ENCODE peak calls at places on chromosomes 12 and 14, in six cellular contexts. One of them, this sample, is unnamed.

GRCh38 chr12:4991373-4991772 is 52.3 kb upstream of the KCNA5 start:
- DNase-seq in A549: no peak
- DNase-seq in vagina: no peak
- DNase-seq in adrenal gland: no peak
- DNase-seq in esophagus squamous epithelium: no peak
- DNase-seq in gastrocnemius medialis: no peak
- DNase-seq in this sample: no peak

GRCh38 chr14:53946071-53946403 is 10.6 kb downstream of the BMP4 start:
- DNase-seq in gastrocnemius medialis: no peak
- DNase-seq in vagina: no peak
- DNase-seq in esophagus squamous epithelium: no peak
- DNase-seq in A549: no peak
- DNase-seq in adrenal gland: no peak
- DNase-seq in this sample: no peak

GRCh38 chr14:22829661-22830328 is at the start of gene MRPL52:
- DNase-seq in esophagus squamous epithelium: peak; percentile 60
- DNase-seq in A549: peak; percentile 90
- DNase-seq in gastrocnemius medialis: peak; percentile 86
- DNase-seq in adrenal gland: peak; percentile 94
- DNase-seq in vagina: no peak
- DNase-seq in this sample: peak; percentile 90

GRCh38 chr12:2013527-2014223 is 9.4 kb upstream of the DCP1B start:
- DNase-seq in vagina: no peak
- DNase-seq in adrenal gland: peak; percentile 88
- DNase-seq in A549: no peak
- DNase-seq in gastrocnemius medialis: no peak
- DNase-seq in esophagus squamous epithelium: no peak
- DNase-seq in this sample: peak; percentile 83

GRCh38 chr14:50342211-50343080 is 30.3 kb downstream of the DMAC2L start:
- DNase-seq in gastrocnemius medialis: peak; percentile 47
- DNase-seq in esophagus squamous epithelium: no peak
- DNase-seq in A549: peak; percentile 57
- DNase-seq in adrenal gland: peak; percentile 92
- DNase-seq in vagina: no peak
- DNase-seq in this sample: peak; percentile 58

GRCh38 chr14:96756745-96757144 is 40.4 kb upstream of the VRK1 start:
- DNase-seq in adrenal gland: peak; percentile 2
- DNase-seq in gastrocnemius medialis: no peak
- DNase-seq in esophagus squamous epithelium: no peak
- DNase-seq in A549: no peak
- DNase-seq in vagina: no peak
- DNase-seq in this sample: no peak

GRCh38 chr12:48973992-48974673 is 2.6 kb upstream of the WNT10B start:
- DNase-seq in gastrocnemius medialis: peak; percentile 39
- DNase-seq in adrenal gland: peak; percentile 73
- DNase-seq in vagina: no peak
- DNase-seq in esophagus squamous epithelium: no peak
- DNase-seq in A549: peak; percentile 56
- DNase-seq in this sample: no peak

GRCh38 chr12:8912910-8913309 is 1.4 kb upstream of the PHC1 start:
- DNase-seq in adrenal gland: no peak
- DNase-seq in gastrocnemius medialis: no peak
- DNase-seq in esophagus squamous epithelium: no peak
- DNase-seq in vagina: no peak
- DNase-seq in A549: peak; percentile 26
- DNase-seq in this sample: no peak

GRCh38 chr14:20631023-20631820 is 10.3 kb downstream of the OR6S1 start:
- DNase-seq in gastrocnemius medialis: no peak
- DNase-seq in vagina: no peak
- DNase-seq in adrenal gland: peak; percentile 72
- DNase-seq in A549: peak; percentile 82
- DNase-seq in esophagus squamous epithelium: no peak
- DNase-seq in this sample: peak; percentile 70

GRCh38 chr12:9810721-9811120 is 16.6 kb upstream of the KLRF1 start:
- DNase-seq in A549: no peak
- DNase-seq in esophagus squamous epithelium: no peak
- DNase-seq in adrenal gland: no peak
- DNase-seq in vagina: no peak
- DNase-seq in gastrocnemius medialis: no peak
- DNase-seq in this sample: no peak

GRCh38 chr12:130514149-130514551 is 176.5 kb downstream of the PIWIL1 start:
- DNase-seq in vagina: no peak
- DNase-seq in gastrocnemius medialis: no peak
- DNase-seq in esophagus squamous epithelium: no peak
- DNase-seq in adrenal gland: no peak
- DNase-seq in A549: no peak
- DNase-seq in this sample: no peak

GRCh38 chr14:51652168-51653095 is 722 bp downstream of the FRMD6 start:
- DNase-seq in gastrocnemius medialis: peak; percentile 16
- DNase-seq in esophagus squamous epithelium: no peak
- DNase-seq in adrenal gland: peak; percentile 58
- DNase-seq in vagina: no peak
- DNase-seq in A549: no peak
- DNase-seq in this sample: peak; percentile 65

GRCh38 chr12:112851024-112851777 is 55.6 kb upstream of the OAS1 start:
- DNase-seq in adrenal gland: no peak
- DNase-seq in A549: no peak
- DNase-seq in gastrocnemius medialis: no peak
- DNase-seq in esophagus squamous epithelium: no peak
- DNase-seq in vagina: peak; percentile 52
- DNase-seq in this sample: no peak

GRCh38 chr12:10392394-10392930 is 2.6 kb upstream of the KLRK1 start:
- DNase-seq in A549: peak; percentile 69
- DNase-seq in adrenal gland: peak; percentile 78
- DNase-seq in esophagus squamous epithelium: no peak
- DNase-seq in vagina: no peak
- DNase-seq in gastrocnemius medialis: peak; percentile 76
- DNase-seq in this sample: no peak

GRCh38 chr12:19223018-19223417 is 93.5 kb downstream of the PLEKHA5 start:
- DNase-seq in esophagus squamous epithelium: no peak
- DNase-seq in gastrocnemius medialis: no peak
- DNase-seq in A549: peak; percentile 37
- DNase-seq in vagina: no peak
- DNase-seq in adrenal gland: no peak
- DNase-seq in this sample: no peak

GRCh38 chr12:130838284-130838950 is 633 bp downstream of the STX2 start:
- DNase-seq in esophagus squamous epithelium: no peak
- DNase-seq in A549: peak; percentile 37
- DNase-seq in gastrocnemius medialis: peak; percentile 22
- DNase-seq in adrenal gland: no peak
- DNase-seq in vagina: no peak
- DNase-seq in this sample: peak; percentile 23

GRCh38 chr12:111991535-111991934 is 21.4 kb downstream of the TMEM116 start:
- DNase-seq in gastrocnemius medialis: no peak
- DNase-seq in A549: no peak
- DNase-seq in vagina: no peak
- DNase-seq in esophagus squamous epithelium: no peak
- DNase-seq in adrenal gland: no peak
- DNase-seq in this sample: no peak

GRCh38 chr12:76706099-76706498 is 57.8 kb upstream of the ZDHHC17 start:
- DNase-seq in esophagus squamous epithelium: no peak
- DNase-seq in A549: no peak
- DNase-seq in vagina: no peak
- DNase-seq in adrenal gland: no peak
- DNase-seq in gastrocnemius medialis: no peak
- DNase-seq in this sample: no peak

GRCh38 chr14:48925184-48925583 is 661.0 kb downstream of the RPS29 start:
- DNase-seq in esophagus squamous epithelium: no peak
- DNase-seq in gastrocnemius medialis: no peak
- DNase-seq in vagina: no peak
- DNase-seq in adrenal gland: no peak
- DNase-seq in A549: no peak
- DNase-seq in this sample: no peak

GRCh38 chr12:51591020-51591901 is at the start of gene SCN8A:
- DNase-seq in gastrocnemius medialis: no peak
- DNase-seq in adrenal gland: peak; percentile 70
- DNase-seq in A549: peak; percentile 61
- DNase-seq in esophagus squamous epithelium: no peak
- DNase-seq in vagina: no peak
- DNase-seq in this sample: peak; percentile 14

GRCh38 chr14:106790189-106791036 is 1264.0 kb downstream of the TMEM121 start:
- DNase-seq in vagina: no peak
- DNase-seq in gastrocnemius medialis: no peak
- DNase-seq in adrenal gland: peak; percentile 69
- DNase-seq in esophagus squamous epithelium: no peak
- DNase-seq in A549: peak; percentile 57
- DNase-seq in this sample: no peak

GRCh38 chr12:47903927-47904646 is 707 bp downstream of the VDR start:
- DNase-seq in A549: peak; percentile 25
- DNase-seq in esophagus squamous epithelium: no peak
- DNase-seq in gastrocnemius medialis: peak; percentile 66
- DNase-seq in adrenal gland: peak; percentile 80
- DNase-seq in vagina: no peak
- DNase-seq in this sample: peak; percentile 46

GRCh38 chr12:54431911-54432814 is 13.1 kb upstream of the ITGA5 start:
- DNase-seq in vagina: no peak
- DNase-seq in esophagus squamous epithelium: no peak
- DNase-seq in adrenal gland: peak; percentile 90
- DNase-seq in A549: peak; percentile 70
- DNase-seq in gastrocnemius medialis: peak; percentile 50
- DNase-seq in this sample: peak; percentile 88

GRCh38 chr14:35050652-35051051 is 4.6 kb downstream of the FAM177A1 start:
- DNase-seq in vagina: no peak
- DNase-seq in A549: peak; percentile 81
- DNase-seq in adrenal gland: no peak
- DNase-seq in gastrocnemius medialis: peak; percentile 47
- DNase-seq in esophagus squamous epithelium: no peak
- DNase-seq in this sample: no peak

GRCh38 chr12:85963322-85963721 is 89.2 kb downstream of the NTS start:
- DNase-seq in A549: no peak
- DNase-seq in adrenal gland: no peak
- DNase-seq in esophagus squamous epithelium: no peak
- DNase-seq in gastrocnemius medialis: no peak
- DNase-seq in vagina: no peak
- DNase-seq in this sample: no peak

GRCh38 chr14:72558721-72559120 is 335.2 kb downstream of the DPF3 start:
- DNase-seq in adrenal gland: no peak
- DNase-seq in vagina: no peak
- DNase-seq in esophagus squamous epithelium: no peak
- DNase-seq in A549: no peak
- DNase-seq in gastrocnemius medialis: no peak
- DNase-seq in this sample: no peak

GRCh38 chr12:48084066-48084465 is 21.8 kb downstream of the SENP1 start:
- DNase-seq in gastrocnemius medialis: no peak
- DNase-seq in adrenal gland: no peak
- DNase-seq in esophagus squamous epithelium: no peak
- DNase-seq in A549: peak; percentile 34
- DNase-seq in vagina: no peak
- DNase-seq in this sample: no peak

GRCh38 chr12:110403146-110403974 is at the start of gene ANAPC7:
- DNase-seq in adrenal gland: peak; percentile 96
- DNase-seq in gastrocnemius medialis: peak; percentile 90
- DNase-seq in vagina: no peak
- DNase-seq in esophagus squamous epithelium: peak; percentile 37
- DNase-seq in A549: peak; percentile 96
- DNase-seq in this sample: peak; percentile 89

GRCh38 chr12:110403975-110404675 is 617 bp upstream of the ANAPC7 start:
- DNase-seq in vagina: no peak
- DNase-seq in adrenal gland: peak; percentile 76
- DNase-seq in gastrocnemius medialis: peak; percentile 69
- DNase-seq in esophagus squamous epithelium: no peak
- DNase-seq in A549: peak; percentile 86
- DNase-seq in this sample: peak; percentile 64
- TF ChIP-seq POLR2A in vagina: no peak
- TF ChIP-seq POLR2A in adrenal gland: no peak
- TF ChIP-seq POLR2A in gastrocnemius medialis: no peak
- TF ChIP-seq POLR2A in esophagus squamous epithelium: no peak
- TF ChIP-seq POLR2A in A549: no peak
- TF ChIP-seq POLR2A in this sample: no peak

GRCh38 chr12:95368931-95369330 is 105.0 kb upstream of the METAP2 start:
- DNase-seq in A549: no peak
- DNase-seq in esophagus squamous epithelium: no peak
- DNase-seq in adrenal gland: no peak
- DNase-seq in vagina: no peak
- DNase-seq in gastrocnemius medialis: no peak
- DNase-seq in this sample: no peak
- H3K4me1 ChIP-seq in A549: no peaks in the 10 kb centered on the region
- H3K4me1 ChIP-seq in esophagus squamous epithelium: no peaks in the 10 kb centered on the region
- H3K4me1 ChIP-seq in adrenal gland: no peaks in the 10 kb centered on the region
- H3K4me1 ChIP-seq in vagina: no peaks in the 10 kb centered on the region
- H3K4me1 ChIP-seq in gastrocnemius medialis: no peaks in the 10 kb centered on the region
- H3K4me1 ChIP-seq in this sample: no peaks in the 10 kb centered on the region

DNA sequence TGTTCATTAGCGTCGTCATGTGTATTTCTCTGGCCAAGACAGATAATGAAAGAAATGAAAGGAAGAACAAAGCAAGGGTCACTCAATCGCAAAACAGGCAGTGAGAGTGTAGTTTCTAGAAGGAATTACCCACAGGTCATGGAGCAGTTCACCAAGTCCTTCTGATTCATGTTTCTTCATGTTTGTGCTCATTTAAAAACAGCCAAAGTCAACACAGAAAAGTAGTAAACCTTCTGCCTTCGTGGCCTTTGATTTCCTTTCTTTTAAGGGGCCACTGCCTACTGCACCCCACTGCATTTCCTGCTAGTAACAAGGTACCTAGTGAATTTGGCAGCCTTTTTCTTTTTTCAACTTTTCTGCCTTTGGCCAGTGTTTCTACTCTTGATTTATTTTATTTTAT is 75.1 kb downstream of the KCNK13 start:
- DNase-seq in adrenal gland: no peak
- DNase-seq in A549: no peak
- DNase-seq in gastrocnemius medialis: no peak
- DNase-seq in vagina: no peak
- DNase-seq in esophagus squamous epithelium: no peak
- DNase-seq in this sample: no peak
- H3K4me3 ChIP-seq in adrenal gland: no peak overlapping the region
- H3K4me3 ChIP-seq in A549: no peak overlapping the region
- H3K4me3 ChIP-seq in gastrocnemius medialis: no peak overlapping the region
- H3K4me3 ChIP-seq in vagina: no peak overlapping the region
- H3K4me3 ChIP-seq in esophagus squamous epithelium: no peak overlapping the region
- H3K4me3 ChIP-seq in this sample: no peak overlapping the region

DNA sequence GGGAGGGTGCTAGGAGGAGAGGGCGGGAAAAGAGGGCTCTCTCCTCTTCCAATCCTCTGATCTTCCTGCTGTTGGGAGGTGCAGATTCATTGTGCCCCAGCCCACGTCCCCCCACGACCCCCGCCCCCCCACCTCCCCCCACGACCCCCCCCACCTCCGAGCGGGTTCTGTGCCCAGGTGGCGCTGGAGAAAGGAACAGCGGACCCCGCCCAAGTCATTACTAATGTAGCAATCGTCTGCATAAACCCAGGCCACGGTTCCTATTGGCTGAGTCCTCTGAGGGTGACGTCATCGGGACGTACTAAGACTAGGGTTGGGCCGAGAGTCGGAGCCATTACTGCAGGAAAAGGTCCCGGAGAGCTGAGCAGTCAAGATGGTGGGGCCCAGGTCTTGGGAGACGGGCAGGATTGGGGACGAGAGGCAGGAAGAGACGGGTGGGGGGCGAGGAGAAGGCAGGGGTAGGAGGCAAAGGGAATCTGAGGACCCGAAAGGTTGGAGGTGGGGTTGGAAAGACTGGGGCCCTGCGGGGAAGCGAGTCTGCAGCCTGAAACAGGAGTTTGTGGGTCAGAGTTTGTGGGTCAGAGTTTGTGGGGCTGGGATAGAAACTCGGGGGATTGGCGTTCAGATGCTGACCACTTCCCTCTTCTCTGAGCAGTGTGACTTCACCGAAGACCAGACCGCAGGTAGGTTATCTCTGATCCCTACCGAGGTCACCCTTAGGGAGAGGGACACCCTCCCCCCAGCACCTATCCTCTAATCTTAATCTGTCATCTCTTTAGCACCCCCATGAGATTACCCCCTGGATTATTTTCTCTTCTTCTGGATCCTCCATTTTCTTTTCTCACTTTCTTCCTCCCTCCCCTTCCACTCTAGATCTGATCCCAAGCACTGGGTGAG is at the start of gene MYL6:
- DNase-seq in A549: peak; percentile 99
- DNase-seq in esophagus squamous epithelium: peak; percentile 96
- DNase-seq in gastrocnemius medialis: peak; percentile 98
- DNase-seq in adrenal gland: peak; percentile 100
- DNase-seq in vagina: peak; percentile 98
- DNase-seq in this sample: peak; percentile 95
- TF ChIP-seq POLR2A in A549: peak; percentile 99
- TF ChIP-seq POLR2A in esophagus squamous epithelium: no peak
- TF ChIP-seq POLR2A in gastrocnemius medialis: peak; percentile 97
- TF ChIP-seq POLR2A in adrenal gland: peak; percentile 98
- TF ChIP-seq POLR2A in vagina: peak; percentile 80
- TF ChIP-seq POLR2A in this sample: peak; percentile 99